ENCODE peak calls at places on chromosome 22, in eight cellular contexts. One of them, this sample, is unnamed.

GRCh38 chr22:46355996-46356471 is 20.5 kb downstream of the TRMU start:
- DNase-seq in A549: no peak
- DNase-seq in testis: no peak
- DNase-seq in fibroblast of mammary gland: no peak
- DNase-seq in CD8-positive, alpha-beta T cell: no peak
- DNase-seq in endothelial cell of umbilical vein: no peak
- DNase-seq in mammary epithelial cell: no peak
- DNase-seq in GM23338: no peak
- DNase-seq in this sample: no peak

GRCh38 chr22:41271787-41272186 is 14.2 kb downstream of the RANGAP1 start:
- DNase-seq in A549: no peak
- DNase-seq in testis: peak; percentile 42
- DNase-seq in fibroblast of mammary gland: no peak
- DNase-seq in CD8-positive, alpha-beta T cell: no peak
- DNase-seq in endothelial cell of umbilical vein: no peak
- DNase-seq in mammary epithelial cell: no peak
- DNase-seq in GM23338: no peak
- DNase-seq in this sample: no peak

GRCh38 chr22:21629262-21630149 is at the start of gene YDJC:
- DNase-seq in A549: peak; percentile 76
- DNase-seq in testis: peak; percentile 96
- DNase-seq in fibroblast of mammary gland: peak; percentile 86
- DNase-seq in CD8-positive, alpha-beta T cell: peak; percentile 95
- DNase-seq in endothelial cell of umbilical vein: peak; percentile 92
- DNase-seq in mammary epithelial cell: peak; percentile 89
- DNase-seq in GM23338: peak; percentile 96
- DNase-seq in this sample: peak; percentile 86

GRCh38 chr22:49237703-49238102 is 590.0 kb downstream of the BRD1 start:
- DNase-seq in A549: no peak
- DNase-seq in testis: peak; percentile 11
- DNase-seq in fibroblast of mammary gland: no peak
- DNase-seq in CD8-positive, alpha-beta T cell: no peak
- DNase-seq in endothelial cell of umbilical vein: no peak
- DNase-seq in mammary epithelial cell: no peak
- DNase-seq in GM23338: no peak
- DNase-seq in this sample: no peak

GRCh38 chr22:30880847-30881246 is 87.7 kb downstream of the MORC2 start:
- DNase-seq in A549: no peak
- DNase-seq in testis: no peak
- DNase-seq in fibroblast of mammary gland: no peak
- DNase-seq in CD8-positive, alpha-beta T cell: no peak
- DNase-seq in endothelial cell of umbilical vein: no peak
- DNase-seq in mammary epithelial cell: no peak
- DNase-seq in GM23338: no peak
- DNase-seq in this sample: no peak

GRCh38 chr22:32587449-32587848 is 112.8 kb downstream of the FBXO7 start:
- DNase-seq in A549: no peak
- DNase-seq in testis: peak; percentile 55
- DNase-seq in fibroblast of mammary gland: peak; percentile 98
- DNase-seq in CD8-positive, alpha-beta T cell: no peak
- DNase-seq in endothelial cell of umbilical vein: no peak
- DNase-seq in mammary epithelial cell: no peak
- DNase-seq in GM23338: no peak
- DNase-seq in this sample: no peak

GRCh38 chr22:38267086-38267485 is 5.7 kb downstream of the TMEM184B start:
- DNase-seq in A549: no peak
- DNase-seq in testis: no peak
- DNase-seq in fibroblast of mammary gland: peak; percentile 62
- DNase-seq in CD8-positive, alpha-beta T cell: peak; percentile 59
- DNase-seq in endothelial cell of umbilical vein: peak; percentile 52
- DNase-seq in mammary epithelial cell: no peak
- DNase-seq in GM23338: no peak
- DNase-seq in this sample: no peak

GRCh38 chr22:30680998-30681770 is 13.5 kb upstream of the OSBP2 start:
- DNase-seq in A549: no peak
- DNase-seq in testis: no peak
- DNase-seq in fibroblast of mammary gland: no peak
- DNase-seq in CD8-positive, alpha-beta T cell: no peak
- DNase-seq in endothelial cell of umbilical vein: no peak
- DNase-seq in mammary epithelial cell: no peak
- DNase-seq in GM23338: no peak
- DNase-seq in this sample: no peak

GRCh38 chr22:23383491-23384450 is 196.3 kb downstream of the IGLL1 start:
- DNase-seq in A549: no peak
- DNase-seq in testis: peak; percentile 79
- DNase-seq in fibroblast of mammary gland: no peak
- DNase-seq in CD8-positive, alpha-beta T cell: no peak
- DNase-seq in endothelial cell of umbilical vein: no peak
- DNase-seq in mammary epithelial cell: no peak
- DNase-seq in GM23338: peak; percentile 54
- DNase-seq in this sample: no peak

GRCh38 chr22:46021577-46021976 is 44.6 kb upstream of the WNT7B start:
- DNase-seq in A549: no peak
- DNase-seq in testis: no peak
- DNase-seq in fibroblast of mammary gland: no peak
- DNase-seq in CD8-positive, alpha-beta T cell: no peak
- DNase-seq in endothelial cell of umbilical vein: no peak
- DNase-seq in mammary epithelial cell: no peak
- DNase-seq in GM23338: no peak
- DNase-seq in this sample: no peak

GRCh38 chr22:29674121-29674520 is 45.7 kb upstream of the CABP7 start:
- DNase-seq in A549: no peak
- DNase-seq in testis: no peak
- DNase-seq in fibroblast of mammary gland: no peak
- DNase-seq in CD8-positive, alpha-beta T cell: no peak
- DNase-seq in endothelial cell of umbilical vein: no peak
- DNase-seq in mammary epithelial cell: no peak
- DNase-seq in GM23338: no peak
- DNase-seq in this sample: no peak

GRCh38 chr22:38504731-38505594 is 1.1 kb downstream of the DDX17 start:
- DNase-seq in A549: no peak
- DNase-seq in testis: peak; percentile 71
- DNase-seq in fibroblast of mammary gland: peak; percentile 55
- DNase-seq in CD8-positive, alpha-beta T cell: peak; percentile 56
- DNase-seq in endothelial cell of umbilical vein: peak; percentile 55
- DNase-seq in mammary epithelial cell: peak; percentile 54
- DNase-seq in GM23338: peak; percentile 53
- DNase-seq in this sample: peak; percentile 60

GRCh38 chr22:24510694-24511625 is 15.8 kb downstream of the UPB1 start:
- DNase-seq in A549: no peak
- DNase-seq in testis: peak; percentile 54
- DNase-seq in fibroblast of mammary gland: peak; percentile 54
- DNase-seq in CD8-positive, alpha-beta T cell: no peak
- DNase-seq in endothelial cell of umbilical vein: no peak
- DNase-seq in mammary epithelial cell: peak; percentile 16
- DNase-seq in GM23338: no peak
- DNase-seq in this sample: peak; percentile 71

DNA sequence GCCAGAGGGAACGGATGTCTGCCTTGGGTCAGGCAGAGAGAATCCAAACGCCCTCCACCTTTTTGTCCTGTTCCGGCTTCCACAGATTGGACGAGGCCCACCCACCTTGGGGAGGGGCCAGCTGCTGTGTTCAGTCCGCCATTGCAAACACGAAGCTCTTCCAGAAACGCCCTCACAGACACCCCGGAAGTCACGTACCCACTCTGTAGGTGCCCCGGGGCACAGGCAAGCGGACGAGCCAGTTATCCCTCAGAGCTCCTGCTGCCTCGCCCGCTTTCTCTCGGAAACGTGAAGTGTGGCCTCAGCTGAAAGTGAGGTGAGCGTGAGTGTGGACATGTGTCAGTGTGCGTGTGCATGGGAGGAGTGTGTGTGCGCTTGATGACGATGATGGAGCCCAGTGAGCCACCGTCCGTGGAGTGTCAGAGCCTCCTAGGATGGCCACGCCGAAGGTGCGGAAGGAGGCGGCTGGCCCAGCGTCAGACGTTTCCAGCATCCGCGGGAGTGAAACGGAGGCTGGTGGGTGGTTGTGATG is 869.2 kb downstream of the TBC1D22A start:
- DNase-seq in A549: no peak
- DNase-seq in testis: peak; percentile 79
- DNase-seq in fibroblast of mammary gland: no peak
- DNase-seq in CD8-positive, alpha-beta T cell: no peak
- DNase-seq in endothelial cell of umbilical vein: no peak
- DNase-seq in mammary epithelial cell: no peak
- DNase-seq in GM23338: no peak
- DNase-seq in this sample: no peak
- H3K4me3 ChIP-seq in A549: no peak overlapping the region
- H3K4me3 ChIP-seq in testis: peak overlapping the region; percentile 51
- H3K4me3 ChIP-seq in fibroblast of mammary gland: no peak overlapping the region
- H3K4me3 ChIP-seq in CD8-positive, alpha-beta T cell: no peak overlapping the region
- H3K4me3 ChIP-seq in endothelial cell of umbilical vein: no peak overlapping the region
- H3K4me3 ChIP-seq in mammary epithelial cell: no peak overlapping the region
- H3K4me3 ChIP-seq in GM23338: no peak overlapping the region
- H3K4me3 ChIP-seq in this sample: no peak overlapping the region

GRCh38 chr22:44975444-44976262 is 34.2 kb downstream of the PHF21B start:
- DNase-seq in A549: peak; percentile 54
- DNase-seq in testis: peak; percentile 92
- DNase-seq in fibroblast of mammary gland: peak; percentile 80
- DNase-seq in CD8-positive, alpha-beta T cell: peak; percentile 49
- DNase-seq in endothelial cell of umbilical vein: peak; percentile 58
- DNase-seq in mammary epithelial cell: peak; percentile 68
- DNase-seq in GM23338: peak; percentile 97
- DNase-seq in this sample: peak; percentile 69
- TF ChIP-seq CTCF in A549: peak; percentile 51
- TF ChIP-seq CTCF in testis: peak; percentile 78
- TF ChIP-seq CTCF in fibroblast of mammary gland: peak; percentile 80
- TF ChIP-seq CTCF in CD8-positive, alpha-beta T cell: no peak
- TF ChIP-seq CTCF in endothelial cell of umbilical vein: peak; percentile 86
- TF ChIP-seq CTCF in mammary epithelial cell: peak; percentile 62
- TF ChIP-seq CTCF in GM23338: peak; percentile 88
- TF ChIP-seq CTCF in this sample: peak; percentile 81

GRCh38 chr22:35377735-35378134 is 3.2 kb upstream of the HMOX1 start:
- DNase-seq in A549: no peak
- DNase-seq in testis: no peak
- DNase-seq in fibroblast of mammary gland: no peak
- DNase-seq in CD8-positive, alpha-beta T cell: no peak
- DNase-seq in endothelial cell of umbilical vein: no peak
- DNase-seq in mammary epithelial cell: no peak
- DNase-seq in GM23338: peak; percentile 71
- DNase-seq in this sample: no peak

GRCh38 chr22:35378547-35379078 is 2.3 kb upstream of the HMOX1 start:
- DNase-seq in A549: no peak
- DNase-seq in testis: peak; percentile 47
- DNase-seq in fibroblast of mammary gland: no peak
- DNase-seq in CD8-positive, alpha-beta T cell: no peak
- DNase-seq in endothelial cell of umbilical vein: no peak
- DNase-seq in mammary epithelial cell: no peak
- DNase-seq in GM23338: no peak
- DNase-seq in this sample: no peak

GRCh38 chr22:35379146-35379993 is 1.5 kb upstream of the HMOX1 start:
- DNase-seq in A549: no peak
- DNase-seq in testis: no peak
- DNase-seq in fibroblast of mammary gland: no peak
- DNase-seq in CD8-positive, alpha-beta T cell: no peak
- DNase-seq in endothelial cell of umbilical vein: no peak
- DNase-seq in mammary epithelial cell: no peak
- DNase-seq in GM23338: no peak
- DNase-seq in this sample: no peak

GRCh38 chr22:35375031-35375430 is 5.9 kb upstream of the HMOX1 start:
- DNase-seq in A549: no peak
- DNase-seq in testis: no peak
- DNase-seq in fibroblast of mammary gland: peak; percentile 84
- DNase-seq in CD8-positive, alpha-beta T cell: no peak
- DNase-seq in endothelial cell of umbilical vein: no peak
- DNase-seq in mammary epithelial cell: peak; percentile 42
- DNase-seq in GM23338: no peak
- DNase-seq in this sample: peak; percentile 83

DNA sequence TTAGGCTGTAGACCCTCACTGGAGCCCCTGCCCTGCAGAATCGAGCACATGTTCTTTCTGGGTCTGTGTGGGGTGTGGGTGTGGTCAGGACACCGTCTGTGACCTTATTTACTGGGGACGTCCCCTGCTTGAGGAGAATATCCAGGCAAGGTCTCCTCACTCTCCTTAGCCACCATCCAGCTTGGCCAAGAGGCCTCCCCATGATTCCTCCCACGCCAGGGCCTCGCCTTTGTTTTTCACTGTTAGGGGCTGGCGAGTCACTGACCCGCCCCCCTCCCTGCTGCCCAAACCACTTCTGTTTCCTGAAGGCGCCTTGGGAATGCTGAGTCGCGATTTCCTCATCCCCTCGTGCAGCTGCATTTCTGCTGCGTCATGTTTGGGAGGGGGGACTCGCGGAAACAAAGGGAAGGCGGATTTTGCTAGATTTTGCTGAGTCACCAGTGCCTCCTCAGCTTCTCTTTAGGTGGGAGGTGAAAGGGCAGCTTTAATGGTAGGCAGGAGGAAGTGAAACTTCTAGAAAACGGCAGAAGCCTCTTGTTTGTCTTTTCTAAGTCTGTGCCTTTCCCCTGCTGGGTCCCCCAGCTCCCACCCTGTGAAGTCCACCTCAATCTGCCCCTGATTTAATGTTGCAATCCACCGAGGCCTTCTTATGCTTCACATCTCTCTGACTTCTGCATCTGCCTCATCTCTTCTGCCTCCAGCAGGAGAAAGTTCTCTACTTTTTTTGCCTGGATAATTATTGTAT is 4.0 kb upstream of the HMOX1 start:
- DNase-seq in A549: peak; percentile 75
- DNase-seq in testis: peak; percentile 95
- DNase-seq in fibroblast of mammary gland: peak; percentile 99
- DNase-seq in CD8-positive, alpha-beta T cell: no peak
- DNase-seq in endothelial cell of umbilical vein: peak; percentile 99
- DNase-seq in mammary epithelial cell: peak; percentile 97
- DNase-seq in GM23338: peak; percentile 100
- DNase-seq in this sample: peak; percentile 99
- H3K4me3 ChIP-seq in A549: peak overlapping the region; percentile 2
- H3K4me3 ChIP-seq in testis: no peak overlapping the region
- H3K4me3 ChIP-seq in fibroblast of mammary gland: no peak overlapping the region
- H3K4me3 ChIP-seq in CD8-positive, alpha-beta T cell: no peak overlapping the region
- H3K4me3 ChIP-seq in endothelial cell of umbilical vein: no peak overlapping the region
- H3K4me3 ChIP-seq in mammary epithelial cell: no peak overlapping the region
- H3K4me3 ChIP-seq in GM23338: no peak overlapping the region
- H3K4me3 ChIP-seq in this sample: no peak overlapping the region

GRCh38 chr22:43838161-43838560 is 24.2 kb downstream of the SULT4A1 start:
- DNase-seq in A549: no peak
- DNase-seq in testis: no peak
- DNase-seq in fibroblast of mammary gland: no peak
- DNase-seq in CD8-positive, alpha-beta T cell: no peak
- DNase-seq in endothelial cell of umbilical vein: no peak
- DNase-seq in mammary epithelial cell: no peak
- DNase-seq in GM23338: no peak
- DNase-seq in this sample: no peak

GRCh38 chr22:43838571-43839307 is 23.6 kb downstream of the SULT4A1 start:
- DNase-seq in A549: no peak
- DNase-seq in testis: no peak
- DNase-seq in fibroblast of mammary gland: no peak
- DNase-seq in CD8-positive, alpha-beta T cell: no peak
- DNase-seq in endothelial cell of umbilical vein: no peak
- DNase-seq in mammary epithelial cell: no peak
- DNase-seq in GM23338: no peak
- DNase-seq in this sample: no peak

GRCh38 chr22:43835736-43836135 is 23.6 kb upstream of the EFCAB6 start:
- DNase-seq in A549: no peak
- DNase-seq in testis: no peak
- DNase-seq in fibroblast of mammary gland: no peak
- DNase-seq in CD8-positive, alpha-beta T cell: no peak
- DNase-seq in endothelial cell of umbilical vein: no peak
- DNase-seq in mammary epithelial cell: no peak
- DNase-seq in GM23338: no peak
- DNase-seq in this sample: no peak

GRCh38 chr22:43839781-43840180 is 22.5 kb downstream of the SULT4A1 start:
- DNase-seq in A549: no peak
- DNase-seq in testis: no peak
- DNase-seq in fibroblast of mammary gland: no peak
- DNase-seq in CD8-positive, alpha-beta T cell: no peak
- DNase-seq in endothelial cell of umbilical vein: no peak
- DNase-seq in mammary epithelial cell: no peak
- DNase-seq in GM23338: no peak
- DNase-seq in this sample: no peak

GRCh38 chr22:43837666-43838065 is 24.6 kb downstream of the SULT4A1 start:
- DNase-seq in A549: no peak
- DNase-seq in testis: no peak
- DNase-seq in fibroblast of mammary gland: no peak
- DNase-seq in CD8-positive, alpha-beta T cell: no peak
- DNase-seq in endothelial cell of umbilical vein: no peak
- DNase-seq in mammary epithelial cell: no peak
- DNase-seq in GM23338: no peak
- DNase-seq in this sample: no peak
- TF ChIP-seq CTCF in A549: no peak
- TF ChIP-seq CTCF in testis: no peak
- TF ChIP-seq CTCF in fibroblast of mammary gland: no peak
- TF ChIP-seq CTCF in CD8-positive, alpha-beta T cell: no peak
- TF ChIP-seq CTCF in endothelial cell of umbilical vein: no peak
- TF ChIP-seq CTCF in mammary epithelial cell: no peak
- TF ChIP-seq CTCF in GM23338: no peak
- TF ChIP-seq CTCF in this sample: no peak

This sample was measured in AG10803.